ENCODE peak calls at places on chromosomes 11 and 22, in five cellular contexts. H, C, I, Q and S are unnamed samples.

GRCh38 chr11:1747753-1748466 is 2.5 kb downstream of the IFITM10 start:
- DNase-seq in H (peak), C (no peak), I (no peak), Q (peak), S (no peak)

GRCh38 chr11:60764879-60765278 is 8.2 kb downstream of the MS4A15 start:
- DNase-seq in H (no peak), C (no peak), I (no peak), Q (no peak), S (no peak)

GRCh38 chr11:34585870-34586654 is 34.8 kb upstream of the EHF start:
- DNase-seq in H (no peak), C (peak), I (peak), Q (no peak), S (no peak)

GRCh38 chr11:94664336-94664735 is 97.2 kb downstream of the PIWIL4 start:
- DNase-seq in H (no peak), C (no peak), I (no peak), Q (no peak), S (no peak)

GRCh38 chr11:34343153-34343552 is 14.7 kb downstream of the ABTB2 start:
- DNase-seq in H (no peak), C (peak), I (peak), Q (no peak), S (peak)

GRCh38 chr22:19122752-19123492 is 710 bp upstream of the DGCR2 start:
- DNase-seq in H (peak), C (no peak), I (peak), Q (no peak), S (no peak)

GRCh38 chr11:93198221-93198650 is 445 bp upstream of the SLC36A4 start:
- DNase-seq in H (no peak), C (peak), I (peak), Q (no peak), S (peak)

GRCh38 chr11:18696638-18697225 is 1.8 kb upstream of the TMEM86A start:
- DNase-seq in H (no peak), C (peak), I (peak), Q (no peak), S (no peak)

GRCh38 chr11:8650401-8650990 is 32.0 kb downstream of the TRIM66 start:
- DNase-seq in H (no peak), C (no peak), I (peak), Q (no peak), S (no peak)

GRCh38 chr11:118938491-118939411 is 13.0 kb upstream of the BCL9L start:
- DNase-seq in H (no peak), C (peak), I (peak), Q (no peak), S (no peak)

GRCh38 chr11:119470316-119471266 is 47.6 kb upstream of the THY1 start:
- DNase-seq in H (no peak), C (peak), I (peak), Q (peak), S (no peak)

GRCh38 chr11:76657139-76657823 is 13.3 kb downstream of the LRRC32 start:
- DNase-seq in H (no peak), C (no peak), I (no peak), Q (peak), S (no peak)

GRCh38 chr22:21051836-21052400 is 6.2 kb downstream of the LRRC74B start:
- DNase-seq in H (no peak), C (no peak), I (peak), Q (no peak), S (no peak)

GRCh38 chr11:77196961-77197360 is 68.9 kb downstream of the MYO7A start:
- DNase-seq in H (no peak), C (no peak), I (no peak), Q (no peak), S (no peak)

GRCh38 chr11:96259053-96259837 is 83.8 kb downstream of the MAML2 start:
- DNase-seq in H (no peak), C (peak), I (peak), Q (no peak), S (no peak)

GRCh38 chr11:107564877-107565218 is 687 bp downstream of the ALKBH8 start:
- DNase-seq in H (no peak), C (no peak), I (no peak), Q (no peak), S (no peak)

GRCh38 chr11:77109236-77110019 is 6.8 kb downstream of the OMP start:
- DNase-seq in H (no peak), C (peak), I (peak), Q (no peak), S (peak)

GRCh38 chr11:9489366-9489765 is 28.6 kb downstream of the ZNF143 start:
- DNase-seq in H (no peak), C (peak), I (peak), Q (no peak), S (peak)

GRCh38 chr22:47374901-47375575 is 612.6 kb downstream of the TBC1D22A start:
- DNase-seq in H (no peak), C (no peak), I (no peak), Q (peak), S (no peak)

DNA sequence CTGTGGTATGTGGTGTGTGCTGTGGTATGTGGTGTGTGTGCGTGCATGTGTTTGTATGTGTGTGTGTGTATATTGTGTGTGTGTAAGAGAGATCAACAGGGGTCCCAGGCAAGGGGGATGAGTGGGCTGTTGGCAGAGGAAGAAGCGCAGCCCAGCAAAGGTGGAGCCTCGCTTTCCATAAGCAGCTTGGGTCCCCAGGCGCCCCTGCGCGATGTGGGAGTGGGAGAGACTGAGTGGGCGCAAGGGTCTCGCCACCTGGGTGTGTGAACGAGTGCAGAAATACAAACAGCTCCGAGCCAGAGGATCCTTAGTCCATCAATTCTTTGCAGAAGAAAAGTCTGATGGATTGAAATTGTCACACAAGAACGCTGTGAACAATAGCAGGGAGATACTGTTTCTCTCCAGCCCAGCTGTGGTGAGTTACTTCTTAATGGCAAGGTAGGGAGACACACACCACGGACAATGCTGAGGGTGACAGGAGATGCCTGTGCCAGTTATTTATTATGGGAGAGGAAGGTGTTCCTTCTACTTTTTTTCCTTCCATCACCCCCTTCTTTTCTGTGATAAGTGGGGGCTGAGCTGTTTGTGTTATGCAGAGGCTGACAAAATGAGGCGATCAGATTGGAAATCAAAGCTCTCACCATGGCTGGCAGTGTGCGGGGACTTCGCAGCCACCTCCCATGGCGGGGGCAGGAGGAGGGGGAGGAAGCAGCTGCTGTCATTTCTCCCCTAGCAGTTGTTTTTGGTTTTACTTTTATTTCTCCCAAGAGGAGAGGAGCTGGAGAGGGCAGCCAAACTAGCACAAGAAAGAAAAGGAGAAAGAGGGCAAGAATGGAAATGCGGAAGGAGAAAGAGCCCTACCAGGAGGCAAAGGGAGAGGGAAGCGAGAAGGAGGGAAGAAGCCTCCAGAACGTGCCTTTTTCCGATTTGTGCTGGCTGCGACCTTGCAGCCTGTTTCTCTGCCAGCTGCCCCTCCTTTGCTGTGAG is 755.7 kb downstream of the NTM start:
- DNase-seq in H (no peak), C (peak), I (peak), Q (no peak), S (no peak)
- H3K4me3 ChIP-seq in H (peak), C (peak), I (peak), Q (no peak), S (no peak)

DNA sequence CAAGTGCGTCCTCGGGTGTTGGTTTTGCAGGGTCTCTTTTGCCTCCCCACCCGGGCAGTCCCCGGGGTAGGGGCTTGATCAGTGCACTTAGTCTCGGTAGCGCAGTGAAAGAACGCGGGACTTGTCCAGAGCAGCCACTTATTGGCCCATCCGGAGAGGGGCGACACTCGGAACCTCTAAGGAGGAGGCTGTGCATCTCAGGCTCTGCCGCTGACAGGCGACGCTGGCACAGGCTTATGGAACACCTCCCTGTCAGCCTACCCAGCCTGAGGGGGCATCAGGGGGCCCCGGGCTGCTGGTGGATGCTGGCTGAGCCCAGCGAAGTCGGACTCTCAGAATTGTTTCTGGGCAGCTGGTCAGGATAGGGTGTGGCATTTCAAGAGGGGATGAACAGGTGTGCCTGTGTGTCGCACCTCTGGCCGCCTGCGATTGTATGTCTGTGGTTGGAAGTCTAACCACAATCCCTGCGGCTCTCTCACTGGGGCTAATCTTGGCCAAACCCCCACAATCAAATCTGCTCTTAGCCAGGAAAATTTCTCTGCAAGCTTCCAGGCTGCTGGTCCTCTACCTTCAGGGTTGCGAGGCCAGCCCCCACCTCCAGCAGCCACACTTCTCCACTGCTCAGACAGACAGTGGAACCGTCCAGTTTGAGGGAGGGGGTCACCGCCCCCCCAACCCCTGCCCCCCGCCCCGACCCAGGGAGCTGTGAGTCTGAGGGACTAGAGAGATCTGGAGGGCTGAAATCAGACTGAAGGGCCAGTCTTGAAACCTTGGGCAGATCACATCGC is 814 bp downstream of the ATG16L2 start:
- DNase-seq in H (no peak), C (peak), I (peak), Q (peak), S (no peak)
- TF ChIP-seq CTCF in H (no peak), C (no peak), I (peak), Q (no peak), S (no peak)

GRCh38 chr22:42073568-42074152 is 388 bp upstream of the PHETA2 start:
- DNase-seq in H (no peak), C (no peak), I (no peak), Q (peak), S (no peak)

GRCh38 chr22:42074153-42074750 is at the start of gene PHETA2:
- DNase-seq in H (peak), C (peak), I (peak), Q (peak), S (no peak)

GRCh38 chr22:42074846-42075245 is 798 bp downstream of the PHETA2 start:
- DNase-seq in H (no peak), C (peak), I (no peak), Q (peak), S (no peak)

GRCh38 chr22:42076764-42077485 is 2.6 kb upstream of the SMDT1 start:
- DNase-seq in H (no peak), C (no peak), I (no peak), Q (peak), S (no peak)

GRCh38 chr22:42075277-42075676 is 1.2 kb downstream of the PHETA2 start:
- DNase-seq in H (no peak), C (no peak), I (no peak), Q (peak), S (no peak)
- H3K4me3 ChIP-seq in H (peak), C (peak), I (peak), Q (no peak), S (peak)

GRCh38 chr22:24270556-24271405 is at the start of gene SPECC1L:
- DNase-seq in H (peak), C (peak), I (peak), Q (peak), S (peak)
- TF ChIP-seq CTCF in H (peak), C (no peak), I (peak), Q (peak), S (no peak)

GRCh38 chr11:36450391-36450714 is 59.7 kb downstream of the TRAF6 start:
- DNase-seq in H (no peak), C (no peak), I (no peak), Q (no peak), S (no peak)

GRCh38 chr11:36451681-36452080 is 58.4 kb downstream of the TRAF6 start:
- DNase-seq in H (no peak), C (no peak), I (no peak), Q (no peak), S (no peak)

GRCh38 chr11:36451045-36451444 is 59.0 kb downstream of the TRAF6 start:
- DNase-seq in H (no peak), C (no peak), I (no peak), Q (no peak), S (no peak)

GRCh38 chr11:36447947-36448346 is 62.1 kb downstream of the TRAF6 start:
- DNase-seq in H (no peak), C (no peak), I (no peak), Q (no peak), S (no peak)

GRCh38 chr11:36449566-36450390 is 60.3 kb downstream of the TRAF6 start:
- DNase-seq in H (no peak), C (no peak), I (no peak), Q (no peak), S (no peak)
- H3K4me3 ChIP-seq in H (peak), C (no peak), I (peak), Q (no peak), S (no peak)

GRCh38 chr11:103043826-103044688 is 47.9 kb downstream of the DCUN1D5 start:
- DNase-seq in H (no peak), C (no peak), I (no peak), Q (no peak), S (no peak)
- TF ChIP-seq CTCF in H (no peak), C (no peak), I (no peak), Q (no peak), S (no peak)

GRCh38 chr11:117300773-117301172 is 9.6 kb downstream of the BACE1-AS start:
- DNase-seq in H (no peak), C (peak), I (no peak), Q (no peak), S (no peak)

GRCh38 chr11:117298195-117298594 is 7.0 kb downstream of the BACE1-AS start:
- DNase-seq in H (no peak), C (peak), I (no peak), Q (no peak), S (no peak)

GRCh38 chr11:117302228-117302627 is 11.1 kb downstream of the BACE1-AS start:
- DNase-seq in H (no peak), C (no peak), I (no peak), Q (no peak), S (no peak)

GRCh38 chr11:117300301-117300700 is 9.2 kb downstream of the BACE1-AS start:
- DNase-seq in H (peak), C (peak), I (peak), Q (no peak), S (no peak)

GRCh38 chr11:117299351-117300300 is 8.5 kb downstream of the BACE1-AS start:
- DNase-seq in H (no peak), C (no peak), I (no peak), Q (no peak), S (no peak)
- H3K4me3 ChIP-seq in H (peak), C (no peak), I (no peak), Q (no peak), S (no peak)